ENCODE peak calls at places on chromosomes 6 and 20, in ten cellular contexts. One of them, this sample, is unnamed.

GRCh38 chr20:38599410-38599882 is 2.2 kb upstream of the ARHGAP40 start:
- DNase-seq in activated T-cell treated with anti-CD3 and anti-CD28 coated beads for 1 hour: no peak
- DNase-seq in HEK293T: no peak
- DNase-seq in heart left ventricle: peak; percentile 81
- DNase-seq in AG09319: no peak
- DNase-seq in fibroblast of pulmonary artery: peak; percentile 29
- DNase-seq in activated CD4-positive, alpha-beta T cell treated with anti-CD3 and anti-CD28 coated beads, Interleukin-2, amount 50 U/mL, for 24 hours: no peak
- DNase-seq in GM12864: no peak
- DNase-seq in SW480: no peak
- DNase-seq in Right ventricle myocardium superior: peak; percentile 85
- DNase-seq in this sample: peak; percentile 69

GRCh38 chr6:95243091-95243490 is 334.2 kb upstream of the MANEA start:
- DNase-seq in activated T-cell treated with anti-CD3 and anti-CD28 coated beads for 1 hour: no peak
- DNase-seq in HEK293T: no peak
- DNase-seq in heart left ventricle: no peak
- DNase-seq in AG09319: no peak
- DNase-seq in fibroblast of pulmonary artery: no peak
- DNase-seq in activated CD4-positive, alpha-beta T cell treated with anti-CD3 and anti-CD28 coated beads, Interleukin-2, amount 50 U/mL, for 24 hours: no peak
- DNase-seq in GM12864: no peak
- DNase-seq in SW480: no peak
- DNase-seq in Right ventricle myocardium superior: no peak
- DNase-seq in this sample: peak; percentile 59

GRCh38 chr6:44012078-44012493 is 115.2 kb downstream of the MRPL14 start:
- DNase-seq in activated T-cell treated with anti-CD3 and anti-CD28 coated beads for 1 hour: no peak
- DNase-seq in HEK293T: no peak
- DNase-seq in heart left ventricle: no peak
- DNase-seq in AG09319: peak; percentile 67
- DNase-seq in fibroblast of pulmonary artery: peak; percentile 95
- DNase-seq in activated CD4-positive, alpha-beta T cell treated with anti-CD3 and anti-CD28 coated beads, Interleukin-2, amount 50 U/mL, for 24 hours: no peak
- DNase-seq in GM12864: no peak
- DNase-seq in SW480: peak; percentile 83
- DNase-seq in Right ventricle myocardium superior: no peak
- DNase-seq in this sample: peak; percentile 94

GRCh38 chr20:11935754-11936551 is 18.3 kb downstream of the BTBD3 start:
- DNase-seq in activated T-cell treated with anti-CD3 and anti-CD28 coated beads for 1 hour: no peak
- DNase-seq in HEK293T: no peak
- DNase-seq in heart left ventricle: no peak
- DNase-seq in AG09319: no peak
- DNase-seq in fibroblast of pulmonary artery: no peak
- DNase-seq in activated CD4-positive, alpha-beta T cell treated with anti-CD3 and anti-CD28 coated beads, Interleukin-2, amount 50 U/mL, for 24 hours: no peak
- DNase-seq in GM12864: no peak
- DNase-seq in SW480: no peak
- DNase-seq in Right ventricle myocardium superior: no peak
- DNase-seq in this sample: no peak

GRCh38 chr20:53809242-53809641 is 215.6 kb upstream of the ZNF217 start:
- DNase-seq in activated T-cell treated with anti-CD3 and anti-CD28 coated beads for 1 hour: no peak
- DNase-seq in HEK293T: no peak
- DNase-seq in heart left ventricle: no peak
- DNase-seq in AG09319: no peak
- DNase-seq in fibroblast of pulmonary artery: no peak
- DNase-seq in activated CD4-positive, alpha-beta T cell treated with anti-CD3 and anti-CD28 coated beads, Interleukin-2, amount 50 U/mL, for 24 hours: no peak
- DNase-seq in GM12864: no peak
- DNase-seq in SW480: no peak
- DNase-seq in Right ventricle myocardium superior: no peak
- DNase-seq in this sample: no peak

GRCh38 chr20:17849901-17850673 is 118.5 kb downstream of the SNX5 start:
- DNase-seq in activated T-cell treated with anti-CD3 and anti-CD28 coated beads for 1 hour: no peak
- DNase-seq in HEK293T: no peak
- DNase-seq in heart left ventricle: peak; percentile 77
- DNase-seq in AG09319: peak; percentile 94
- DNase-seq in fibroblast of pulmonary artery: peak; percentile 100
- DNase-seq in activated CD4-positive, alpha-beta T cell treated with anti-CD3 and anti-CD28 coated beads, Interleukin-2, amount 50 U/mL, for 24 hours: no peak
- DNase-seq in GM12864: no peak
- DNase-seq in SW480: no peak
- DNase-seq in Right ventricle myocardium superior: peak; percentile 84
- DNase-seq in this sample: peak; percentile 97

GRCh38 chr6:169824021-169824420 is 72.6 kb downstream of the ERMARD start:
- DNase-seq in activated T-cell treated with anti-CD3 and anti-CD28 coated beads for 1 hour: no peak
- DNase-seq in HEK293T: no peak
- DNase-seq in heart left ventricle: no peak
- DNase-seq in AG09319: no peak
- DNase-seq in fibroblast of pulmonary artery: no peak
- DNase-seq in activated CD4-positive, alpha-beta T cell treated with anti-CD3 and anti-CD28 coated beads, Interleukin-2, amount 50 U/mL, for 24 hours: no peak
- DNase-seq in GM12864: no peak
- DNase-seq in SW480: no peak
- DNase-seq in Right ventricle myocardium superior: no peak
- DNase-seq in this sample: no peak

GRCh38 chr6:45663181-45664180 is 285.7 kb upstream of the SUPT3H start:
- DNase-seq in activated T-cell treated with anti-CD3 and anti-CD28 coated beads for 1 hour: peak; percentile 20
- DNase-seq in HEK293T: no peak
- DNase-seq in heart left ventricle: peak; percentile 71
- DNase-seq in AG09319: no peak
- DNase-seq in fibroblast of pulmonary artery: peak; percentile 33
- DNase-seq in activated CD4-positive, alpha-beta T cell treated with anti-CD3 and anti-CD28 coated beads, Interleukin-2, amount 50 U/mL, for 24 hours: peak; percentile 32
- DNase-seq in GM12864: no peak
- DNase-seq in SW480: no peak
- DNase-seq in Right ventricle myocardium superior: peak; percentile 48
- DNase-seq in this sample: no peak

GRCh38 chr20:20677186-20677585 is 35.3 kb downstream of the RALGAPA2 start:
- DNase-seq in activated T-cell treated with anti-CD3 and anti-CD28 coated beads for 1 hour: no peak
- DNase-seq in HEK293T: no peak
- DNase-seq in heart left ventricle: no peak
- DNase-seq in AG09319: no peak
- DNase-seq in fibroblast of pulmonary artery: peak; percentile 17
- DNase-seq in activated CD4-positive, alpha-beta T cell treated with anti-CD3 and anti-CD28 coated beads, Interleukin-2, amount 50 U/mL, for 24 hours: no peak
- DNase-seq in GM12864: no peak
- DNase-seq in SW480: no peak
- DNase-seq in Right ventricle myocardium superior: no peak
- DNase-seq in this sample: peak; percentile 71

GRCh38 chr6:166671434-166672061 is 44.5 kb upstream of the RPS6KA2 start:
- DNase-seq in activated T-cell treated with anti-CD3 and anti-CD28 coated beads for 1 hour: no peak
- DNase-seq in HEK293T: peak; percentile 30
- DNase-seq in heart left ventricle: no peak
- DNase-seq in AG09319: no peak
- DNase-seq in fibroblast of pulmonary artery: peak; percentile 16
- DNase-seq in activated CD4-positive, alpha-beta T cell treated with anti-CD3 and anti-CD28 coated beads, Interleukin-2, amount 50 U/mL, for 24 hours: no peak
- DNase-seq in GM12864: no peak
- DNase-seq in SW480: peak; percentile 39
- DNase-seq in Right ventricle myocardium superior: no peak
- DNase-seq in this sample: no peak

GRCh38 chr6:79764758-79765157 is 133.6 kb downstream of the SH3BGRL2 start:
- DNase-seq in activated T-cell treated with anti-CD3 and anti-CD28 coated beads for 1 hour: no peak
- DNase-seq in HEK293T: no peak
- DNase-seq in heart left ventricle: no peak
- DNase-seq in AG09319: no peak
- DNase-seq in fibroblast of pulmonary artery: no peak
- DNase-seq in activated CD4-positive, alpha-beta T cell treated with anti-CD3 and anti-CD28 coated beads, Interleukin-2, amount 50 U/mL, for 24 hours: no peak
- DNase-seq in GM12864: no peak
- DNase-seq in SW480: no peak
- DNase-seq in Right ventricle myocardium superior: no peak
- DNase-seq in this sample: peak; percentile 31